ENCODE peak calls at places on chromosomes 4 and X, in seven cellular contexts. R is HFFc6, U is mammary epithelial cell, A is astrocyte of the spinal cord, H is HCT116, C is MCF 10A, T is retinal pigment epithelial cell. B is an unnamed sample.
A peak's percentile ranks its signal among the peaks of the same experiment; 100 is the strongest.

GRCh38 chr4:161629694-161630441 is 533.9 kb downstream of the FSTL5 start:
- DNase-seq in R (no peak), U (peak; percentile 79), A (peak; percentile 19), H (no peak), C (peak; percentile 7), T (peak; percentile 87), B (no peak)

GRCh38 chr4:1298461-1298860 is 8.8 kb downstream of the MAEA start:
- DNase-seq in R (no peak), U (no peak), A (no peak), H (no peak), C (no peak), T (no peak), B (no peak)

GRCh38 chrX:143854006-143854405 is 29.9 kb upstream of the UBE2NL start:
- DNase-seq in R (peak; percentile 40), U (peak; percentile 45), A (peak; percentile 65), H (no peak), C (peak; percentile 65), T (peak; percentile 16), B (no peak)

GRCh38 chr4:141027421-141027820 is 105.8 kb downstream of the RNF150 start:
- DNase-seq in R (peak; percentile 37), U (peak; percentile 17), A (no peak), H (no peak), C (peak; percentile 84), T (no peak), B (no peak)

GRCh38 chr4:16969696-16970135 is 71.3 kb upstream of the LDB2 start:
- DNase-seq in R (peak; percentile 61), U (no peak), A (peak; percentile 22), H (no peak), C (peak; percentile 92), T (no peak), B (no peak)

GRCh38 chr4:54233697-54234496 is 4.8 kb downstream of the PDGFRA start:
- DNase-seq in R (peak; percentile 73), U (peak; percentile 59), A (peak; percentile 84), H (peak; percentile 57), C (peak; percentile 81), T (peak; percentile 41), B (peak; percentile 81)

GRCh38 chr4:188603646-188604045 is 464.4 kb downstream of the TRIML1 start:
- DNase-seq in R (no peak), U (no peak), A (no peak), H (no peak), C (no peak), T (no peak), B (no peak)

GRCh38 chr4:38896940-38897339 is 29.3 kb downstream of the FAM114A1 start:
- DNase-seq in R (no peak), U (no peak), A (no peak), H (no peak), C (no peak), T (no peak), B (no peak)

GRCh38 chrX:149487292-149487691 is 17.8 kb downstream of the IDS start:
- DNase-seq in R (no peak), U (peak; percentile 43), A (no peak), H (no peak), C (peak; percentile 33), T (no peak), B (no peak)

DNA sequence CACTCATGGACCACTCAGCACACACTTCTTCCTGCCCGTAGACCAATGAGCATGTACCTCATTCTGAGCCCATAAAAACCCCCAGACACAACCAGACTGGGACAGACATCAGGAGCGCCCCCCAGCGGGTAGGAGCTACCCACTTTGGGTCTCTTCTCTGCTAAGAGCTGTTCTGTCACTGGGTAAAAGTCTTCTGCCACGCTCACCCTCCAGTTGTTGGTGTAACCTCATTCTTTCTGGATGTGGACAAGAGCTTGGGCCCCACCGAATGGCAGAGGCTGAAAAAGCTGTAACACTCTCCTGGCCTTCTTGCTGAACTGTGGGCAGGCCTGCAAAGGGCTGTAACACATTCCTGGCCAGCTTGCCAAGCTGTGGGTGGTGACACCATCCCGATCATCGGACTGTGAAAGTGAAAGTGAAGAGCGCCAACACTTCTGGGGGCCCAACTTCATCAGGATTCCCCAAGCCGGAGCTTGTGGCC is 137.6 kb downstream of the TECRL start:
- DNase-seq in R (no peak), U (peak; percentile 0), A (no peak), H (no peak), C (peak; percentile 77), T (no peak), B (no peak)
- TF ChIP-seq CTCF in R (no peak), U (no peak), A (no peak), H (no peak), C (peak; percentile 28), T (no peak), B (no peak)

GRCh38 chrX:85111347-85111746 is 107.7 kb downstream of the APOOL start:
- DNase-seq in R (no peak), U (no peak), A (peak; percentile 17), H (no peak), C (peak; percentile 30), T (no peak), B (no peak)
- TF ChIP-seq CTCF in R (peak; percentile 82), U (peak; percentile 75), A (peak; percentile 74), H (peak; percentile 60), C (peak; percentile 59), T (peak; percentile 79), B (peak; percentile 87)

GRCh38 chrX:53728506-53728905 is 42.0 kb upstream of the HUWE1 start:
- DNase-seq in R (no peak), U (no peak), A (no peak), H (no peak), C (no peak), T (no peak), B (no peak)
- TF ChIP-seq CTCF in R (no peak), U (no peak), A (no peak), H (no peak), C (no peak), T (no peak), B (no peak)

GRCh38 chr4:77074961-77075855 is 581 bp downstream of the CCNI start:
- DNase-seq in R (peak; percentile 41), U (peak; percentile 76), A (peak; percentile 76), H (no peak), C (peak; percentile 76), T (no peak), B (peak; percentile 79)

GRCh38 chr4:77073106-77073858 is 2.5 kb downstream of the CCNI start:
- DNase-seq in R (no peak), U (peak; percentile 41), A (peak; percentile 41), H (no peak), C (peak; percentile 43), T (no peak), B (no peak)

GRCh38 chr4:77075869-77076801 is at the start of gene CCNI:
- DNase-seq in R (peak; percentile 92), U (peak; percentile 96), A (peak; percentile 99), H (peak; percentile 95), C (peak; percentile 95), T (peak; percentile 91), B (peak; percentile 98)

GRCh38 chr4:77072195-77072753 is 3.5 kb downstream of the CCNI start:
- DNase-seq in R (no peak), U (peak; percentile 83), A (no peak), H (no peak), C (peak; percentile 83), T (no peak), B (no peak)

DNA sequence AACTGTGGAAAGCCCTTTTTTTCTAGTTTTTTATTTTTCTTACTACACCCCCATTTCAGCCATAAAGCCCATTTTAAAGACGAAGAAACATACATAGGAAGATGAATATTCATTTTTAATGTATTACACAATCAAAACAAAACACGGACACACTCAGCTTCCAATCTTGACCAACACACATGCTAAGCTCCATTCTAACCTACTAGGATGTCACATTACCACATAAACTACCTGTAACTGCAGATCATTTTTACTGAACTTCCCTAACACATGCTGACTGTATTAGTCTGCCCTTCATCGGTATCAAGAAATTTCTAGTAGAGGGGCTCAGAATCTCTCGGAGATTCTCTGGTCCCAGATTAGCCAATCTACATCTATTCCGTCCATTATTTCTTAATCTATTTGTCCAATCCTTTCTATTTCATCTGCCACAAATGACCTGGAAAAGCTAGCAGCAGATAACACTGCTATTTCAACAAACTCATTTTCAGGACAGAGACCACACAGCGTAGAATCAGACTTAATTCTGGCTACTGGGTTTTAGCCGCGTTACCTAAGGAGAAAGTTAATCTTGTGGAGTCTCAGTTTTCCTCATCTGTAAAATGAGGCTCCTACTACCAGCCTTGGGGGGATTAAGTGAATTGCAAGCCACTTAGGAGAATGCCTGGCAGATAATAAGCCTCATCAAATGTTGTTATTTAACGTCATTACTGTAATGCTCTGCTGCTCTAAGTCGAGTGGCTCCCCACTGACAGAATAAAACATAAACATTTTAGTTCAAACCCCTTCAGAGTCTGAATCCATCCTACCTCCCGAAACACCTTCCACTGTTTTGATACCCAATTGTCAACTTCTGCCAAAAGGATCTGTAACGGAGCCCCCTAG is 1.6 kb downstream of the CCNI start:
- DNase-seq in R (no peak), U (peak; percentile 30), A (no peak), H (no peak), C (peak; percentile 33), T (no peak), B (no peak)
- TF ChIP-seq CTCF in R (no peak), U (no peak), A (no peak), H (no peak), C (no peak), T (no peak), B (no peak)